ENCODE peak calls at places on chromosomes 7 and 10, in four cellular contexts. C, L, N and U are unnamed samples.

GRCh38 chr10:95550073-95550672 is 11.0 kb downstream of the SORBS1 start:
- DNase-seq in N (no peak), C (no peak), L (no peak), U (no peak)

GRCh38 chr7:78198756-78199155 is 400.2 kb downstream of the PHTF2 start:
- DNase-seq in C (no peak), N (peak; percentile 10), L (no peak), U (no peak)

GRCh38 chr7:124263232-124263827 is 230.5 kb upstream of the TMEM229A start:
- DNase-seq in L (no peak), C (no peak), N (peak; percentile 58), U (peak; percentile 15)

GRCh38 chr10:117360016-117360415 is 15.2 kb downstream of the PDZD8 start:
- DNase-seq in N (peak; percentile 85), L (no peak), C (no peak), U (no peak)

GRCh38 chr10:33520223-33520622 is 185.8 kb upstream of the NRP1 start:
- DNase-seq in N (no peak), C (no peak), L (no peak), U (peak; percentile 18)

GRCh38 chr7:1948887-1949680 is 279.0 kb downstream of the ELFN1 start:
- DNase-seq in L (no peak), C (no peak), N (no peak), U (no peak)

GRCh38 chr7:68148440-68148839 is 1151.8 kb downstream of the TYW1 start:
- DNase-seq in N (no peak), L (no peak), C (no peak), U (no peak)

GRCh38 chr10:17423641-17424186 is 30.7 kb downstream of the ST8SIA6 start:
- DNase-seq in N (no peak), L (no peak), C (no peak), U (no peak)

GRCh38 chr7:133139350-133139749 is 57.5 kb upstream of the CHCHD3 start:
- DNase-seq in C (no peak), N (peak; percentile 36), L (peak; percentile 15), U (peak; percentile 55)

GRCh38 chr7:21640150-21640549 is 97.3 kb downstream of the DNAH11 start:
- DNase-seq in C (no peak), L (no peak), N (peak; percentile 15), U (no peak)

GRCh38 chr10:84902549-84902948 is 574.2 kb downstream of the CCSER2 start:
- DNase-seq in L (no peak), N (no peak), C (no peak), U (no peak)

GRCh38 chr10:32161586-32161985 is 105.4 kb upstream of the KIF5B start:
- DNase-seq in N (no peak), L (no peak), C (no peak), U (no peak)

GRCh38 chr10:89207181-89207800 is at the start of gene CH25H:
- DNase-seq in L (peak; percentile 68), N (peak; percentile 69), C (peak; percentile 81), U (peak; percentile 69)

GRCh38 chr10:60943372-60944158 is 420 bp downstream of the RHOBTB1 start:
- DNase-seq in L (peak; percentile 79), N (peak; percentile 35), C (peak; percentile 45), U (peak; percentile 73)

GRCh38 chr10:70901276-70901878 is 13.0 kb upstream of the PCBD1 start:
- DNase-seq in L (no peak), N (no peak), C (no peak), U (no peak)

GRCh38 chr7:126727930-126728331 is 524.8 kb downstream of the GRM8 start:
- DNase-seq in C (no peak), L (no peak), N (peak; percentile 77), U (peak; percentile 50)

GRCh38 chr7:79241288-79242055 is 212.0 kb downstream of the MAGI2 start:
- DNase-seq in N (peak; percentile 33), C (no peak), L (no peak), U (peak; percentile 63)

GRCh38 chr10:88960854-88961253 is 8.3 kb upstream of the ACTA2 start:
- DNase-seq in L (no peak), C (no peak), N (peak; percentile 35), U (no peak)

GRCh38 chr7:90701771-90702170 is 105.7 kb downstream of the CDK14 start:
- DNase-seq in C (no peak), N (no peak), L (no peak), U (no peak)

GRCh38 chr10:102646610-102647432 is 2.5 kb downstream of the TRIM8 start:
- DNase-seq in C (peak; percentile 66), N (no peak), L (no peak), U (peak; percentile 43)

DNA sequence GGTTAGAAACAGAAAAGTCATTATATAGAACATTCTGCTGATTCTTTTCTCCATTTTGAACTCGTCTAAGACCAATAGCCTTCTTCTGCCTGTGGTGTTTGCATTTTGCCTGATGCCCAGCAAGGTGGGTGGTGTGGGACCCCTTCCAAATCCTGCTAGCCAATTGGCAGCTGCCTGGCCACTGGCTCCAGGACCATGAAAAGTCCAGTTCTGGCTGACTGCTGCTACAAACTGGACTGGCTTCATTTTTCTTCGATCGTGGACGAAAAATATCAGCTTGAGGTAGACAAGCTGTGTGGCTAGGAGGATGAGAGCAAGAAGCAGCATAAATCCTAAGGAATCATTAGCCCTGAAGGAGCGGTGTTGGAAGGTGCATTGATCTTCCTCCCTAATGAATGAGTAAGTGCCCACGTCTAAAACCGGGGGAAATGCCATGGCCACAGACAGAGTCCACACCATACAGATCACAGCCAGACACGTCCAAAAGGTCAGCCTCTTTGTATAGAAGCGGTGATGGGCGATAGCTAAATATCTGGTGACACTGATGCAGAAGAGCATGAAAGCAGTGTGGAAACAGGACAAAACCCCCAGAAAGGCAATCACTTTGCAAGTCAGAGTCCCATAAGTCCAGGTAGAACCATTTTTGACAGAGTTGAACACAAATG is 2.7 kb downstream of the GPR85 start:
- DNase-seq in C (no peak), L (no peak), N (no peak), U (no peak)
- TF ChIP-seq CTCF in C (no peak), L (no peak), N (no peak), U (no peak)

GRCh38 chr7:35261476-35262285 is 7.8 kb upstream of the TBX20 start:
- DNase-seq in N (no peak), L (no peak), C (no peak), U (no peak)
- H3K4me3 ChIP-seq in N (no peak overlapping the region), L (no peak overlapping the region), C (peak overlapping the region; percentile 16), U (no peak overlapping the region)

GRCh38 chr7:52925332-52925731 is 110.1 kb upstream of the POM121L12 start:
- DNase-seq in N (no peak), C (no peak), L (no peak), U (no peak)
- TF ChIP-seq CTCF in N (no peak), C (no peak), L (no peak), U (no peak)

GRCh38 chr7:105496501-105496900 is 25.6 kb downstream of the PUS7 start:
- DNase-seq in L (no peak), C (no peak), N (peak; percentile 59), U (peak; percentile 63)
- H3K4me3 ChIP-seq in L (no peak overlapping the region), C (no peak overlapping the region), N (no peak overlapping the region), U (no peak overlapping the region)

DNA sequence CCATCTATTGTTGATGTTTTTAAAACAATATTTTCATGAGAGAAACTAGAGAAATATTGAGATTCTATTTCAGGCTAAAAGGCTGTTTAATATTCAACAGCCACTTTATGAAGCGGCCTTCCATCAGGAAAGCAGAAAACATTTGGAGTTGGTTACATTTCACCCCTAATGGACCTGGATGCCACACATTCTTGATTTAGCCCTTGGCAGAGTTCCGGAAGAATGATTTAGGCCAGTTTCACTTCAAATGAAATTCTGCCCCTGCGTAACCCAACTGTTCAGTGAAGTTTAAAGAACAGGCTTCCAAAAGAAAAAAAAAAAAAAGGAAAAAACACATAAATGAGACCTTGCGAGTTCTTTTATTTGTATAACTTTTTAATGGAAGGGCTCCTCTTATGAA is 239.3 kb upstream of the AKR1E2 start:
- DNase-seq in L (no peak), C (no peak), N (no peak), U (peak; percentile 8)
- TF ChIP-seq CTCF in L (no peak), C (no peak), N (no peak), U (no peak)

GRCh38 chr10:110777017-110777416 is 94.7 kb upstream of the PDCD4 start:
- DNase-seq in N (no peak), C (no peak), L (no peak), U (no peak)

GRCh38 chr10:110774069-110775021 is 97.4 kb upstream of the PDCD4 start:
- DNase-seq in L (no peak), N (peak; percentile 97), C (no peak), U (peak; percentile 43)

GRCh38 chr10:110773693-110774068 is 98.0 kb upstream of the PDCD4 start:
- DNase-seq in L (no peak), N (no peak), C (no peak), U (no peak)

GRCh38 chr10:110775022-110775379 is 96.7 kb upstream of the PDCD4 start:
- DNase-seq in L (no peak), N (no peak), C (no peak), U (no peak)

GRCh38 chr10:110775406-110775805 is 96.3 kb upstream of the PDCD4 start:
- DNase-seq in L (no peak), C (no peak), N (no peak), U (no peak)
- H3K4me3 ChIP-seq in L (no peak overlapping the region), C (no peak overlapping the region), N (no peak overlapping the region), U (no peak overlapping the region)

DNA sequence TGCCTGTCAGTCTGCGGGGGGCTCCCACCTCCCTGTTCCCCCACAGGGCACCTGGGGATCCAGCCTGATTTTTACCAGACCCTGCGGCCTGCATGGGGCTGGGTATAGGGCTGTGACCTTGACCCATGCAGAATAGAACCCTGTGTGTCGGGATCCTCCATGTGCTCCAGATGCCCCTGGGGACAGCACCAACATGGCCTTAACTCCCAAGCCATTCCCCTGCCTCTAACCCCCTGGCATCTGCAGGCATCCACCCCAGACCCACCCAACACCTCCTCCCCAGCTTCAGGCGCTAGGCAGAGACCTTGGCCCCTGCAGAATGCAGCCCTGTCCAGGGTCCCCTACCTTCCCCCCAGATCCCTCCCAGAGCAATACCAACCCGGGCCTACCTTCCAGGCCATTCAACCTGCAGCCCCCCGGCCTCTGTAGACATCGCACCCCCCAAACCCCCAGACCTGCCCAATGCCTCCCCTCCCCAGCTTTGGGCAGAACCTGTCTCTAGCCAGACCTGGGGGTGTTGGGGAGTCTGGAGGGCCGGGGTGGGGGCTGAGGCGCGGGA is 770 bp upstream of the ELN start:
- DNase-seq in N (no peak), L (no peak), C (no peak), U (no peak)
- TF ChIP-seq CTCF in N (no peak), L (no peak), C (no peak), U (no peak)

GRCh38 chr10:8137272-8137680 is 82.8 kb downstream of the GATA3 start:
- DNase-seq in L (no peak), N (no peak), C (no peak), U (no peak)
- H3K4me3 ChIP-seq in L (no peak overlapping the region), N (no peak overlapping the region), C (no peak overlapping the region), U (no peak overlapping the region)

DNA sequence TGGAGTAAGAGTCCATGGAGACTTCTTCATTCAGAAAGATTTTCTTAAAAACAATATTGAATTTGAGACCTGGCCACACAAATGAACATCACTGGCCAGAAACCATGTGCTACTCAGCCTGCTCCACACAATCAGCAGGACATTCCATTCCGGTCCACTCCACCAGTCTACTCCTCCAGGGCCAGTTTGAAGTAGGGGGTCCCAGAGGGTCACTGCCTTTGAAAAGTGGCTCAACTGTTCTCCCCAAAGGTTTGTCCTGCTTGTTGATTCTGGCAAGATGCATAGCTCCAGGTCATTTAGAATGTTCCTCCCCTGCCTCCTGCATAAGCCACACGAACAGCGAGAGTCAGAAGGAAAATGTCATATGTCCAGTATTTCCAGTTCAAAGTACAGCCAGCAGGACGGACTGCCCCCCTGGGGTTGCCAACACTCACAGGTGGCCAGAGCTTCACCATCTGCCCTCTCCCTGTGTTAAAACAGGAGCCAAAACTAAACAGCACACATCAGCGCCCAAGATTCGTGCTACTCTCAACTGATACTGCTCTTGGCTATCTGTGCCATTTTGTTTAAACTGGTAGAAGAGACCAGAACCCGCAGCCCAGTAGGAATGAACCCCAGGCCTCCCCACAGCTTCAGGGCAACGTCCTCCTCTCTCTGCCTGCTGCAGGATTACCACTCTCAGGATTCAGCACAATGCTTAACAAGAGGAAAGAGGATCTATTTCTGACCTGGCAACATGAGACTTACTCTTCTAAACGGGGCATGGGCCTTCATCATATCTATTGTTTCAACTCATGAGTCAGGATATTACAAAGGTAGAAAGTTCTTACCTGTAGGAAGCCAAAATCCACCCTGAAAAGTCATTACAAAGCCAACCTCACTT is 11.3 kb downstream of the GRB10 start:
- DNase-seq in L (no peak), N (no peak), C (no peak), U (no peak)
- TF ChIP-seq CTCF in L (no peak), N (no peak), C (no peak), U (no peak)